ENCODE peak calls at places on chromosomes 6 and 20, in five cellular contexts. B, C, T, M and Y are unnamed samples.

GRCh38 chr6:149194815-149195558 is 122.5 kb upstream of the TAB2 start:
- DNase-seq in B (peak), T (no peak), C (no peak), M (no peak), Y (no peak)

GRCh38 chr20:61253264-61253639 is 1.2 kb downstream of the CDH4 start:
- DNase-seq in B (no peak), T (no peak), C (peak), M (peak), Y (peak)

GRCh38 chr6:16676978-16677377 is 84.3 kb downstream of the ATXN1 start:
- DNase-seq in C (peak), B (no peak), M (no peak), T (no peak), Y (peak)

GRCh38 chr6:119742188-119742803 is 392.7 kb upstream of the MAN1A1 start:
- DNase-seq in C (peak), M (peak), T (peak), B (peak), Y (peak)

GRCh38 chr6:31736768-31737314 is 511 bp upstream of the CLIC1 start:
- DNase-seq in M (no peak), B (no peak), C (no peak), T (no peak), Y (no peak)

GRCh38 chr6:52125572-52125971 is 38.2 kb upstream of the PKHD1 start:
- DNase-seq in T (no peak), B (no peak), C (no peak), M (no peak), Y (no peak)

GRCh38 chr6:15205321-15205720 is 40.5 kb upstream of the JARID2 start:
- DNase-seq in M (no peak), C (no peak), T (no peak), B (no peak), Y (no peak)

GRCh38 chr6:168088161-168089106 is 9.4 kb upstream of the FRMD1 start:
- DNase-seq in B (no peak), T (no peak), M (no peak), C (peak), Y (peak)

GRCh38 chr20:728022-728944 is 40.0 kb downstream of the SLC52A3 start:
- DNase-seq in M (peak), T (no peak), C (peak), B (peak), Y (peak)

DNA sequence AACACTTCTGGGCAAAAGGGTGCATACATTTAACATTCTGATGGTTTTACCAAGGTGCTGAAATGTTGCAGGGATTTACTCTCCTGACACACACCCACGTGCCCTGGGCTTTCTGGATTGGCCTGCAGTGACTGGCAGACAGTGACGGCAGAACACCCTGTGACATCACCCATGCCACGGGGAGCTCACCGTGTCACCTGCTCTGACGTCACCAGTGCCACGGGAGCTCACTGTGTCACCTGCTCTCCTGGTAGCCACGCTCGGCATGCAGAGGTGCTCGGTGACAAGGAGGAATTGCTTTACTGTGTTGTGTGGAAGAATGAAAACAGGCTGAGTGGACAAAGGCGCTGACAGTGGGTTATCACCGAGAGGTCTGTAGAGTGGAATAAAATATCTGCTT is 99.3 kb downstream of the RAMACL start:
- DNase-seq in M (no peak), C (no peak), T (peak), B (no peak), Y (no peak)
- H3K4me3 ChIP-seq in M (no peak), C (no peak), T (no peak), B (no peak), Y (no peak)

GRCh38 chr6:111259089-111259831 is 172.0 kb downstream of the SLC16A10 start:
- DNase-seq in M (peak), B (peak), C (peak), T (peak), Y (peak)

GRCh38 chr6:111253999-111254778 is 166.9 kb downstream of the SLC16A10 start:
- DNase-seq in C (no peak), B (no peak), T (no peak), M (no peak), Y (no peak)

GRCh38 chr6:111258615-111259088 is 171.3 kb downstream of the SLC16A10 start:
- DNase-seq in B (no peak), M (no peak), C (no peak), T (no peak), Y (no peak)

GRCh38 chr6:111254779-111255166 is 167.5 kb downstream of the SLC16A10 start:
- DNase-seq in M (no peak), C (no peak), B (no peak), T (no peak), Y (no peak)

DNA sequence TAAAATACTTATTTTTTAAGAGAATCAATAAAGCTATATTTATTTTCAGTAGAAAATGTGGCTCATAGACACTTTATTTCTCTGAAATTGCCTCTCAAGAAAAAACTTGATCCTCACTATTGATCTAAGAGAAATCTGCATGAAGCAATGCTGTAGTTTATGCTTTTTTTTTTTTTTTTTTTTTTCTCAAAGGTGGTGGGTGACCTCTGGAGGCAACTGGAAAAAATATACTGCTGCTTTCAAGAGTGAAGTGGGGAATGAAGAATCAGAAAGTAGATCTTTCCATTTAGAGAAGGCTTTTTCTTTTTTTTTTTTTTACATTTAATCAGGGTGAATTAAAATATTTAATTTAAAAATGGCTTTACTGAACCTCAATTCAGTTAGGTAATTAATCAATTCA is 169.3 kb downstream of the SLC16A10 start:
- DNase-seq in M (no peak), C (no peak), B (no peak), T (no peak), Y (no peak)
- TF ChIP-seq CTCF in M (no peak), C (peak), B (no peak), T (no peak), Y (no peak)

GRCh38 chr20:48714764-48715163 is 113.0 kb downstream of the PREX1 start:
- DNase-seq in T (no peak), B (no peak), C (no peak), M (no peak), Y (no peak)

GRCh38 chr20:48717959-48718223 is 109.9 kb downstream of the PREX1 start:
- DNase-seq in C (no peak), M (peak), B (no peak), T (no peak), Y (no peak)

GRCh38 chr20:48716541-48716940 is 111.3 kb downstream of the PREX1 start:
- DNase-seq in C (no peak), T (no peak), M (peak), B (no peak), Y (no peak)

GRCh38 chr20:48717095-48717958 is 110.5 kb downstream of the PREX1 start:
- DNase-seq in C (no peak), M (peak), T (no peak), B (peak), Y (no peak)

GRCh38 chr20:48716086-48716485 is 111.7 kb downstream of the PREX1 start:
- DNase-seq in B (peak), C (no peak), T (no peak), M (peak), Y (no peak)
- H3K4me3 ChIP-seq in B (no peak), C (no peak), T (no peak), M (no peak), Y (no peak)

GRCh38 chr20:8635837-8636236 is 433.1 kb upstream of the PLCB4 start:
- DNase-seq in T (no peak), M (no peak), B (no peak), C (no peak), Y (no peak)
- TF ChIP-seq CTCF in T (no peak), M (no peak), B (no peak), C (no peak), Y (no peak)

GRCh38 chr6:42411431-42411830 is 40.3 kb downstream of the TRERF1 start:
- DNase-seq in M (no peak), T (no peak), B (no peak), C (no peak), Y (no peak)
- H3K4me3 ChIP-seq in M (no peak), T (no peak), B (no peak), C (no peak), Y (no peak)

GRCh38 chr6:43213431-43213830 is 15.8 kb downstream of the DNPH1 start:
- DNase-seq in T (peak), C (no peak), M (no peak), B (no peak), Y (no peak)
- TF ChIP-seq CTCF in T (no peak), C (no peak), M (no peak), B (no peak), Y (no peak)

GRCh38 chr6:123873974-123874373 is 70.3 kb downstream of the NKAIN2 start:
- DNase-seq in T (no peak), M (no peak), C (no peak), B (no peak), Y (no peak)
- H3K4me3 ChIP-seq in T (no peak), M (no peak), C (no peak), B (no peak), Y (no peak)

DNA sequence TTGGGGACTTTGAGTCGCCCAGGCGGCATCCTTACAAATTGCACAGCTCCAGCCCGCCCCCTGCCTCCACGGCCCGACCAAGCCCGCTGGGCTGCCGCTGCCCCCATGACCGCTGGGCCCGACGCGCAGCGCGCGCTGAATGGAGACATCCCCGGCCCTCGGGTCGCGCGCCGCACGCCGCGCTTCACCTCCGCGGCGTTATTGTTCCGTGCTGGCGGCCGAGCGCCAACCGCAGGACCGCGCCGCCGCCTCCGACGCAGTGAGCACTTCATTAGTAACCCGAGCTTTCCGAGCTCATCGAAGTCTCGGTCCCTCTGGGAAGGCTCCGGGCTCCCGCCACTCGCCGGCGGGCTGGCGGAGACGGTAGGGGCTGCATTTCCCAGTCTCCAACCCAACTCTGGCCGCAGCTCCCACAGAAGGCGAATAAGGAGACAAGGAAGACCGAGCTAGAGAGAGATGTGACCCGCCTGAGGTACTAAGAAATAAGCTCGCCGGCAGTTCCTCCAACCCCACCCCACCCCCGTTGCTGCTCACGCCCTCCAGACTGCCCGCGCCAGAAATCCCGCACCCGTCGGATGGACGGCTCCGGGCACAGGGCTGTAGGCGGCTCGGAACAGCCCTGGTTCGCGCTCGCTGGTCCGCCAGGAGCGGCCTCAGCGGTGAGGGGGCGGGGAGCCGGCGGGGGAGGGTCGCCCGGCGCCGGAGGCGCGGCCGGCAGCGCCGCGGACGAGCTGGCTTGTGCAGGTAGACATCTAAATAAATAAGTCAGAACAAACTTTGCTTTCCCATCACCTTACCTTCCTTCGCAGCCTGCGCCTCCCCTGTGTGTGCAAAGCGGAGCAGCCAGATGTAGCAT is 683 bp downstream of the EPHA7 start:
- DNase-seq in M (peak), C (no peak), B (no peak), T (peak), Y (peak)
- TF ChIP-seq CTCF in M (no peak), C (no peak), B (no peak), T (no peak), Y (no peak)

GRCh38 chr6:24911983-24912382 is 23.8 kb downstream of the RIPOR2 start:
- DNase-seq in T (no peak), M (no peak), C (no peak), B (no peak), Y (no peak)
- H3K4me3 ChIP-seq in T (no peak), M (no peak), C (no peak), B (peak), Y (no peak)